ENCODE peak calls at places on chromosomes 7 and 10, in five cellular contexts. Y, W, F, Q and X are unnamed samples.

GRCh38 chr10:117569610-117570395 is 27.3 kb downstream of the EMX2 start:
- DNase-seq in Q (no peak), F (no peak), W (no peak), Y (no peak), X (no peak)

GRCh38 chr7:76048668-76048988 is 722 bp downstream of the MDH2 start:
- DNase-seq in F (peak), Y (no peak), Q (no peak), W (no peak), X (no peak)

GRCh38 chr7:157432541-157432956 is 95.7 kb downstream of the DNAJB6 start:
- DNase-seq in F (no peak), W (peak), Q (no peak), Y (peak), X (peak)

GRCh38 chr10:77357611-77358010 is 280.0 kb downstream of the KCNMA1 start:
- DNase-seq in F (no peak), W (no peak), Q (no peak), Y (peak), X (peak)

GRCh38 chr10:9302142-9302746 is 1247.8 kb downstream of the GATA3 start:
- DNase-seq in Q (no peak), F (peak), W (peak), Y (peak), X (peak)

GRCh38 chr7:117004899-117005298 is 51.6 kb downstream of the ST7 start:
- DNase-seq in Y (peak), Q (no peak), W (no peak), F (no peak), X (peak)

GRCh38 chr7:85630904-85631582 is 444.2 kb upstream of the SEMA3D start:
- DNase-seq in Q (no peak), F (peak), W (no peak), Y (peak), X (peak)

GRCh38 chr7:45072131-45073030 is 16.4 kb downstream of the NACAD start:
- DNase-seq in Y (no peak), W (no peak), F (no peak), Q (no peak), X (no peak)

GRCh38 chr7:25521236-25521635 is 292.9 kb upstream of the NPVF start:
- DNase-seq in Q (no peak), Y (no peak), W (no peak), F (no peak), X (no peak)

GRCh38 chr7:50182734-50183133 is 89.7 kb upstream of the ZPBP start:
- DNase-seq in Q (no peak), F (no peak), W (no peak), Y (no peak), X (no peak)

GRCh38 chr10:114380060-114380459 is 24.2 kb downstream of the AFAP1L2 start:
- DNase-seq in F (no peak), W (no peak), Q (no peak), Y (no peak), X (no peak)

GRCh38 chr10:11358923-11359560 is 252.4 kb downstream of the USP6NL start:
- DNase-seq in F (no peak), Q (no peak), Y (no peak), W (no peak), X (no peak)

GRCh38 chr7:7967909-7968543 is 570 bp upstream of the GLCCI1 start:
- DNase-seq in W (no peak), F (no peak), Q (no peak), Y (no peak), X (no peak)

GRCh38 chr10:132446661-132447445 is 49.9 kb downstream of the PWWP2B start:
- DNase-seq in W (peak), F (peak), Q (peak), Y (no peak), X (peak)

GRCh38 chr10:35635576-35635975 is 6.5 kb downstream of the FZD8 start:
- DNase-seq in F (peak), W (peak), Y (peak), Q (no peak), X (peak)

GRCh38 chr7:120725376-120726039 is 132.4 kb downstream of the TSPAN12 start:
- DNase-seq in F (peak), Q (no peak), W (no peak), Y (peak), X (peak)

GRCh38 chr10:6564367-6564766 is 15.7 kb downstream of the PRKCQ start:
- DNase-seq in F (no peak), Q (no peak), W (no peak), Y (no peak), X (no peak)

GRCh38 chr10:130220251-130221185 is 84.3 kb downstream of the GLRX3 start:
- DNase-seq in F (no peak), Y (no peak), Q (no peak), W (no peak), X (no peak)

GRCh38 chr7:144691240-144691639 is 144.6 kb downstream of the TPK1 start:
- DNase-seq in Q (no peak), W (no peak), Y (no peak), F (no peak), X (no peak)

GRCh38 chr7:3922175-3922635 is 621.2 kb downstream of the SDK1 start:
- DNase-seq in Q (no peak), Y (peak), W (no peak), F (peak), X (peak)

GRCh38 chr7:39741942-39742623 is 118.7 kb downstream of the RALA start:
- DNase-seq in Q (peak), F (peak), Y (peak), W (peak), X (peak)

GRCh38 chr7:41967156-41967555 is 264.3 kb upstream of the INHBA start:
- DNase-seq in W (no peak), F (no peak), Q (no peak), Y (peak), X (peak)

GRCh38 chr10:34526758-34527730 is 288.1 kb downstream of the PARD3 start:
- DNase-seq in Y (peak), F (no peak), Q (no peak), W (no peak), X (peak)

GRCh38 chr7:116687801-116688201 is 15.8 kb downstream of the MET start:
- DNase-seq in Y (peak), Q (no peak), F (no peak), W (no peak), X (peak)

GRCh38 chr10:77297370-77297692 is 340.3 kb downstream of the KCNMA1 start:
- DNase-seq in Q (no peak), Y (peak), F (no peak), W (no peak), X (peak)

GRCh38 chr7:105354383-105354782 is 34.3 kb downstream of the SRPK2 start:
- DNase-seq in W (no peak), F (no peak), Q (peak), Y (peak), X (no peak)

GRCh38 chr10:46552526-46553237 is 3.8 kb downstream of the GPRIN2 start:
- DNase-seq in Q (peak), W (no peak), Y (no peak), F (no peak), X (no peak)

GRCh38 chr7:69732203-69732602 is 133.9 kb downstream of the AUTS2 start:
- DNase-seq in F (no peak), Q (no peak), Y (peak), W (no peak), X (no peak)

GRCh38 chr7:117673839-117674238 is 194.0 kb downstream of the CFTR start:
- DNase-seq in W (no peak), Q (no peak), F (peak), Y (peak), X (peak)

GRCh38 chr10:90930070-90930837 is 9.4 kb upstream of the ANKRD1 start:
- DNase-seq in W (no peak), F (no peak), Q (no peak), Y (peak), X (peak)

GRCh38 chr10:68096913-68097509 is 12.3 kb upstream of the MYPN start:
- DNase-seq in Y (peak), F (no peak), W (peak), Q (no peak), X (peak)

GRCh38 chr10:90087197-90088007 is 386.0 kb downstream of the KIF20B start:
- DNase-seq in Y (peak), W (no peak), F (peak), Q (no peak), X (peak)

GRCh38 chr10:1168763-1169162 is 112.6 kb downstream of the WDR37 start:
- DNase-seq in F (no peak), W (no peak), Y (no peak), Q (no peak), X (no peak)

GRCh38 chr10:79127151-79127961 is 58.6 kb downstream of the ZMIZ1 start:
- DNase-seq in F (no peak), W (peak), Y (peak), Q (peak), X (peak)

GRCh38 chr7:44259547-44260457 is 59.0 kb downstream of the YKT6 start:
- DNase-seq in Q (no peak), W (no peak), Y (peak), F (no peak), X (peak)

GRCh38 chr10:77415311-77415960 is 222.2 kb downstream of the KCNMA1 start:
- DNase-seq in F (no peak), W (no peak), Q (no peak), Y (peak), X (no peak)

GRCh38 chr10:22503315-22504090 is 158.2 kb downstream of the SPAG6 start:
- DNase-seq in Q (no peak), W (no peak), F (no peak), Y (no peak), X (no peak)

GRCh38 chr10:129764011-129764900 is 199.8 kb downstream of the EBF3 start:
- DNase-seq in F (no peak), W (no peak), Y (no peak), Q (no peak), X (no peak)

GRCh38 chr10:132096223-132096622 is 30.5 kb downstream of the JAKMIP3 start:
- DNase-seq in Q (no peak), Y (no peak), W (no peak), F (no peak), X (no peak)

DNA sequence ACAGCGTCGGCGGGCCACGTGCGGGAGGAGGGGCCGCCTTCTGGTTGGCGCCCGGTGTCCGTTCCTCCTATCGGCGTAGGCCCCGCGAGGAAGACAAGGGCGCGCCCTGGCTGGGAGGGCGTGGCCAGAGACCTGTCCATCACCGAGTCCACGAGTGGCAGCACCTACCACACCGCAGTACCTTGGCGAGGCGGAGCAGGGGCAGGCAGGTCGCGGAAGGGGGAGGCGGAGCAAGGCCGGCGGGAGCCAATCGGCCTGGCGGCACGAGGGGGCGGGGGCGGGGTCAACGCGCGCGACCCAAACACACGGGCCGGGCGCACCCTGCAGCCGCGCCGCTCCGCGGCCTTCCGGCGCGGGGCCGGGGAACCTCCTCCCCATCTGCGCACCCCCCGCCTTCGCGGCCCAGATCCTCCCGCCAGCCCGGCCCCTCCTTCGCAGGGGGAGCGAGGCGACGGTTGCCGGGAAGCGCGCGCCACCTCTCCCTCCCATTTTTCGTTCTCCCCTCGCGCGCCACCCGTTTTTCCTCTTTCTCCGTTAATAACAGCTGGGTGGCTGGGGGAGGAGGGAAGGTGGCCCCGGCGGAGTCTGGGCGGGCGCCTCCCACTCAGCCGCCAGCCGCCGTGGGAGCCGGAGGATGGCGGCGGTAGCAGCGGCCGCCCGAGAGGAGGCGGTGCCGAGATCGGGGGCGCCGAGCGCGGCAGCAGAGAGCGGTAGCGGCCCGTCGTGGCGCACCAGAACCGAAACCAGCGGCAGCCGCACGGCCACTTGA is at the start of gene ZNRF2:
- DNase-seq in F (peak), Q (peak), Y (peak), W (peak), X (peak)
- TF ChIP-seq CTCF in F (peak), Q (peak), Y (peak), W (peak), X (peak)

GRCh38 chr10:15348579-15348978 is 22.5 kb downstream of the FAM171A1 start:
- DNase-seq in Y (peak), Q (no peak), W (no peak), F (no peak), X (peak)

GRCh38 chr10:15347205-15347604 is 23.9 kb downstream of the FAM171A1 start:
- DNase-seq in Q (no peak), Y (no peak), F (no peak), W (no peak), X (no peak)

GRCh38 chr10:15346440-15347141 is 24.5 kb downstream of the FAM171A1 start:
- DNase-seq in F (no peak), Q (no peak), W (no peak), Y (peak), X (peak)

GRCh38 chr10:15351099-15351820 is 19.8 kb downstream of the FAM171A1 start:
- DNase-seq in W (no peak), Y (no peak), Q (no peak), F (no peak), X (no peak)

GRCh38 chr10:15349133-15349532 is 22.0 kb downstream of the FAM171A1 start:
- DNase-seq in Q (no peak), F (no peak), W (no peak), Y (no peak), X (no peak)
- H3K4me3 ChIP-seq in Q (no peak), F (no peak), W (no peak), Y (peak), X (peak)

GRCh38 chr10:18649364-18649959 is 1.9 kb downstream of the NSUN6 start:
- DNase-seq in W (no peak), Y (no peak), F (no peak), Q (no peak), X (no peak)
- TF ChIP-seq CTCF in W (no peak), Y (no peak), F (no peak), Q (no peak), X (no peak)

GRCh38 chr7:100694196-100694745 is at the start of gene GIGYF1:
- DNase-seq in Y (peak), W (peak), Q (peak), F (peak), X (peak)

GRCh38 chr7:100689230-100690135 is 4.6 kb downstream of the GIGYF1 start:
- DNase-seq in W (peak), F (no peak), Q (no peak), Y (no peak), X (no peak)

GRCh38 chr7:100692578-100692961 is 1.5 kb downstream of the GIGYF1 start:
- DNase-seq in W (no peak), Y (no peak), Q (no peak), F (no peak), X (no peak)

GRCh38 chr7:100693312-100694195 is 496 bp downstream of the GIGYF1 start:
- DNase-seq in F (no peak), Q (peak), Y (no peak), W (no peak), X (no peak)

GRCh38 chr7:100691676-100692577 is 2.1 kb downstream of the GIGYF1 start:
- DNase-seq in Q (peak), Y (peak), F (peak), W (peak), X (peak)
- H3K4me3 ChIP-seq in Q (peak), Y (peak), F (no peak), W (peak), X (peak)

GRCh38 chr7:108662783-108663182 is 93.1 kb downstream of the DNAJB9 start:
- DNase-seq in F (no peak), Q (no peak), W (no peak), Y (no peak), X (no peak)

GRCh38 chr7:108659867-108660266 is 90.2 kb downstream of the DNAJB9 start:
- DNase-seq in W (no peak), F (no peak), Q (no peak), Y (no peak), X (no peak)

GRCh38 chr7:108660465-108660864 is 90.8 kb downstream of the DNAJB9 start:
- DNase-seq in W (no peak), Q (no peak), F (no peak), Y (peak), X (peak)
- TF ChIP-seq CTCF in W (peak), Q (no peak), F (peak), Y (peak), X (peak)

GRCh38 chr7:27249724-27250636 is 7.4 kb downstream of the EVX1 start:
- DNase-seq in W (no peak), Q (no peak), Y (no peak), F (no peak), X (no peak)

GRCh38 chr7:27252935-27253333 is 10.3 kb downstream of the EVX1 start:
- DNase-seq in Q (no peak), W (no peak), Y (no peak), F (no peak), X (no peak)

GRCh38 chr7:27251513-27252306 is 9.1 kb downstream of the EVX1 start:
- DNase-seq in Q (no peak), W (no peak), F (no peak), Y (no peak), X (no peak)

GRCh38 chr7:27248911-27249723 is 6.5 kb downstream of the EVX1 start:
- DNase-seq in Y (peak), Q (no peak), F (no peak), W (no peak), X (peak)

GRCh38 chr7:27251136-27251512 is 8.5 kb downstream of the EVX1 start:
- DNase-seq in Y (no peak), Q (no peak), W (no peak), F (no peak), X (no peak)
- H3K4me3 ChIP-seq in Y (no peak), Q (no peak), W (no peak), F (no peak), X (no peak)

GRCh38 chr7:127504715-127505114 is 80.7 kb downstream of the GCC1 start:
- DNase-seq in F (peak), W (peak), Q (no peak), Y (peak), X (peak)
- TF ChIP-seq CTCF in F (peak), W (peak), Q (peak), Y (peak), X (peak)